ENCODE peak calls at places on chromosomes 2 and 18, in six cellular contexts. One of them, this sample, is unnamed.

GRCh38 chr2:240991378-240992263 is 6.8 kb upstream of the SNED1 start:
- DNase-seq in activated CD4-positive, alpha-beta T cell treated with anti-CD3 and anti-CD28 coated beads, Interleukin-2, amount 50 U/mL, for 24 hours: no peak
- DNase-seq in activated T-cell treated with anti-CD3 and anti-CD28 coated beads for 4 hours: no peak
- DNase-seq in Peyer's patch: peak; percentile 71
- DNase-seq in Panc1: peak; percentile 52
- DNase-seq in T-helper 1 cell: no peak
- DNase-seq in this sample: no peak

GRCh38 chr18:13236411-13236810 is 17.9 kb downstream of the LDLRAD4 start:
- DNase-seq in activated CD4-positive, alpha-beta T cell treated with anti-CD3 and anti-CD28 coated beads, Interleukin-2, amount 50 U/mL, for 24 hours: no peak
- DNase-seq in activated T-cell treated with anti-CD3 and anti-CD28 coated beads for 4 hours: no peak
- DNase-seq in Peyer's patch: no peak
- DNase-seq in Panc1: no peak
- DNase-seq in T-helper 1 cell: no peak
- DNase-seq in this sample: no peak

GRCh38 chr2:178829981-178830380 is 22.8 kb upstream of the TTN start:
- DNase-seq in activated CD4-positive, alpha-beta T cell treated with anti-CD3 and anti-CD28 coated beads, Interleukin-2, amount 50 U/mL, for 24 hours: no peak
- DNase-seq in activated T-cell treated with anti-CD3 and anti-CD28 coated beads for 4 hours: no peak
- DNase-seq in Peyer's patch: no peak
- DNase-seq in Panc1: no peak
- DNase-seq in T-helper 1 cell: no peak
- DNase-seq in this sample: no peak

GRCh38 chr2:133475610-133476009 is 92.7 kb downstream of the NCKAP5 start:
- DNase-seq in activated CD4-positive, alpha-beta T cell treated with anti-CD3 and anti-CD28 coated beads, Interleukin-2, amount 50 U/mL, for 24 hours: no peak
- DNase-seq in activated T-cell treated with anti-CD3 and anti-CD28 coated beads for 4 hours: no peak
- DNase-seq in Peyer's patch: no peak
- DNase-seq in Panc1: no peak
- DNase-seq in T-helper 1 cell: no peak
- DNase-seq in this sample: no peak

GRCh38 chr2:172807011-172807410 is 71.4 kb downstream of the RAPGEF4 start:
- DNase-seq in activated CD4-positive, alpha-beta T cell treated with anti-CD3 and anti-CD28 coated beads, Interleukin-2, amount 50 U/mL, for 24 hours: no peak
- DNase-seq in activated T-cell treated with anti-CD3 and anti-CD28 coated beads for 4 hours: no peak
- DNase-seq in Peyer's patch: no peak
- DNase-seq in Panc1: no peak
- DNase-seq in T-helper 1 cell: no peak
- DNase-seq in this sample: no peak

GRCh38 chr2:204260162-204260877 is 285.0 kb upstream of the PARD3B start:
- DNase-seq in activated CD4-positive, alpha-beta T cell treated with anti-CD3 and anti-CD28 coated beads, Interleukin-2, amount 50 U/mL, for 24 hours: no peak
- DNase-seq in activated T-cell treated with anti-CD3 and anti-CD28 coated beads for 4 hours: peak; percentile 2
- DNase-seq in Peyer's patch: no peak
- DNase-seq in Panc1: peak; percentile 8
- DNase-seq in T-helper 1 cell: peak; percentile 13
- DNase-seq in this sample: no peak

GRCh38 chr2:205323929-205324328 is 358.4 kb upstream of the NRP2 start:
- DNase-seq in activated CD4-positive, alpha-beta T cell treated with anti-CD3 and anti-CD28 coated beads, Interleukin-2, amount 50 U/mL, for 24 hours: no peak
- DNase-seq in activated T-cell treated with anti-CD3 and anti-CD28 coated beads for 4 hours: no peak
- DNase-seq in Peyer's patch: no peak
- DNase-seq in Panc1: no peak
- DNase-seq in T-helper 1 cell: no peak
- DNase-seq in this sample: no peak

GRCh38 chr2:219662566-219662965 is 35.1 kb downstream of the SLC4A3 start:
- DNase-seq in activated CD4-positive, alpha-beta T cell treated with anti-CD3 and anti-CD28 coated beads, Interleukin-2, amount 50 U/mL, for 24 hours: no peak
- DNase-seq in activated T-cell treated with anti-CD3 and anti-CD28 coated beads for 4 hours: no peak
- DNase-seq in Peyer's patch: no peak
- DNase-seq in Panc1: no peak
- DNase-seq in T-helper 1 cell: no peak
- DNase-seq in this sample: no peak

GRCh38 chr2:28981016-28981441 is at the start of gene TOGARAM2:
- DNase-seq in activated CD4-positive, alpha-beta T cell treated with anti-CD3 and anti-CD28 coated beads, Interleukin-2, amount 50 U/mL, for 24 hours: no peak
- DNase-seq in activated T-cell treated with anti-CD3 and anti-CD28 coated beads for 4 hours: no peak
- DNase-seq in Peyer's patch: no peak
- DNase-seq in Panc1: no peak
- DNase-seq in T-helper 1 cell: no peak
- DNase-seq in this sample: no peak

GRCh38 chr18:58223717-58224424 is 179.8 kb downstream of the NEDD4L start:
- DNase-seq in activated CD4-positive, alpha-beta T cell treated with anti-CD3 and anti-CD28 coated beads, Interleukin-2, amount 50 U/mL, for 24 hours: no peak
- DNase-seq in activated T-cell treated with anti-CD3 and anti-CD28 coated beads for 4 hours: no peak
- DNase-seq in Peyer's patch: peak; percentile 72
- DNase-seq in Panc1: peak; percentile 83
- DNase-seq in T-helper 1 cell: no peak
- DNase-seq in this sample: no peak

GRCh38 chr2:204176306-204176705 is 239.7 kb downstream of the ICOS start:
- DNase-seq in activated CD4-positive, alpha-beta T cell treated with anti-CD3 and anti-CD28 coated beads, Interleukin-2, amount 50 U/mL, for 24 hours: no peak
- DNase-seq in activated T-cell treated with anti-CD3 and anti-CD28 coated beads for 4 hours: no peak
- DNase-seq in Peyer's patch: no peak
- DNase-seq in Panc1: no peak
- DNase-seq in T-helper 1 cell: no peak
- DNase-seq in this sample: no peak

GRCh38 chr2:172101707-172102158 is 967 bp downstream of the DLX2 start:
- DNase-seq in activated CD4-positive, alpha-beta T cell treated with anti-CD3 and anti-CD28 coated beads, Interleukin-2, amount 50 U/mL, for 24 hours: no peak
- DNase-seq in activated T-cell treated with anti-CD3 and anti-CD28 coated beads for 4 hours: no peak
- DNase-seq in Peyer's patch: peak; percentile 56
- DNase-seq in Panc1: no peak
- DNase-seq in T-helper 1 cell: no peak
- DNase-seq in this sample: no peak

GRCh38 chr2:186546842-186547241 is 43.0 kb upstream of the ITGAV start:
- DNase-seq in activated CD4-positive, alpha-beta T cell treated with anti-CD3 and anti-CD28 coated beads, Interleukin-2, amount 50 U/mL, for 24 hours: no peak
- DNase-seq in activated T-cell treated with anti-CD3 and anti-CD28 coated beads for 4 hours: no peak
- DNase-seq in Peyer's patch: no peak
- DNase-seq in Panc1: no peak
- DNase-seq in T-helper 1 cell: no peak
- DNase-seq in this sample: no peak

GRCh38 chr2:36060133-36060532 is 295.4 kb upstream of the CRIM1 start:
- DNase-seq in activated CD4-positive, alpha-beta T cell treated with anti-CD3 and anti-CD28 coated beads, Interleukin-2, amount 50 U/mL, for 24 hours: no peak
- DNase-seq in activated T-cell treated with anti-CD3 and anti-CD28 coated beads for 4 hours: no peak
- DNase-seq in Peyer's patch: no peak
- DNase-seq in Panc1: no peak
- DNase-seq in T-helper 1 cell: no peak
- DNase-seq in this sample: no peak

GRCh38 chr2:157592983-157593382 is 35.7 kb downstream of the ACVR1C start:
- DNase-seq in activated CD4-positive, alpha-beta T cell treated with anti-CD3 and anti-CD28 coated beads, Interleukin-2, amount 50 U/mL, for 24 hours: no peak
- DNase-seq in activated T-cell treated with anti-CD3 and anti-CD28 coated beads for 4 hours: no peak
- DNase-seq in Peyer's patch: no peak
- DNase-seq in Panc1: no peak
- DNase-seq in T-helper 1 cell: no peak
- DNase-seq in this sample: no peak

GRCh38 chr2:120851116-120851773 is 115.6 kb downstream of the GLI2 start:
- DNase-seq in activated CD4-positive, alpha-beta T cell treated with anti-CD3 and anti-CD28 coated beads, Interleukin-2, amount 50 U/mL, for 24 hours: no peak
- DNase-seq in activated T-cell treated with anti-CD3 and anti-CD28 coated beads for 4 hours: no peak
- DNase-seq in Peyer's patch: peak; percentile 21
- DNase-seq in Panc1: no peak
- DNase-seq in T-helper 1 cell: no peak
- DNase-seq in this sample: no peak

GRCh38 chr2:86541282-86541681 is 22.0 kb downstream of the CHMP3 start:
- DNase-seq in activated CD4-positive, alpha-beta T cell treated with anti-CD3 and anti-CD28 coated beads, Interleukin-2, amount 50 U/mL, for 24 hours: no peak
- DNase-seq in activated T-cell treated with anti-CD3 and anti-CD28 coated beads for 4 hours: no peak
- DNase-seq in Peyer's patch: no peak
- DNase-seq in Panc1: no peak
- DNase-seq in T-helper 1 cell: no peak
- DNase-seq in this sample: no peak

GRCh38 chr2:69013123-69013836 is at the start of gene ANTXR1:
- DNase-seq in activated CD4-positive, alpha-beta T cell treated with anti-CD3 and anti-CD28 coated beads, Interleukin-2, amount 50 U/mL, for 24 hours: no peak
- DNase-seq in activated T-cell treated with anti-CD3 and anti-CD28 coated beads for 4 hours: no peak
- DNase-seq in Peyer's patch: peak; percentile 57
- DNase-seq in Panc1: no peak
- DNase-seq in T-helper 1 cell: no peak
- DNase-seq in this sample: no peak

GRCh38 chr2:99507964-99508818 is 18.4 kb upstream of the REV1 start:
- DNase-seq in activated CD4-positive, alpha-beta T cell treated with anti-CD3 and anti-CD28 coated beads, Interleukin-2, amount 50 U/mL, for 24 hours: no peak
- DNase-seq in activated T-cell treated with anti-CD3 and anti-CD28 coated beads for 4 hours: no peak
- DNase-seq in Peyer's patch: no peak
- DNase-seq in Panc1: no peak
- DNase-seq in T-helper 1 cell: no peak
- DNase-seq in this sample: no peak

GRCh38 chr2:163462993-163463392 is 272.8 kb downstream of the FIGN start:
- DNase-seq in activated CD4-positive, alpha-beta T cell treated with anti-CD3 and anti-CD28 coated beads, Interleukin-2, amount 50 U/mL, for 24 hours: no peak
- DNase-seq in activated T-cell treated with anti-CD3 and anti-CD28 coated beads for 4 hours: no peak
- DNase-seq in Peyer's patch: no peak
- DNase-seq in Panc1: no peak
- DNase-seq in T-helper 1 cell: no peak
- DNase-seq in this sample: no peak

GRCh38 chr2:75153221-75153620 is 46.1 kb downstream of the TACR1 start:
- DNase-seq in activated CD4-positive, alpha-beta T cell treated with anti-CD3 and anti-CD28 coated beads, Interleukin-2, amount 50 U/mL, for 24 hours: no peak
- DNase-seq in activated T-cell treated with anti-CD3 and anti-CD28 coated beads for 4 hours: no peak
- DNase-seq in Peyer's patch: no peak
- DNase-seq in Panc1: no peak
- DNase-seq in T-helper 1 cell: no peak
- DNase-seq in this sample: no peak

GRCh38 chr18:71485578-71485977 is 1058.6 kb downstream of the CBLN2 start:
- DNase-seq in activated CD4-positive, alpha-beta T cell treated with anti-CD3 and anti-CD28 coated beads, Interleukin-2, amount 50 U/mL, for 24 hours: no peak
- DNase-seq in activated T-cell treated with anti-CD3 and anti-CD28 coated beads for 4 hours: no peak
- DNase-seq in Peyer's patch: no peak
- DNase-seq in Panc1: no peak
- DNase-seq in T-helper 1 cell: no peak
- DNase-seq in this sample: no peak

GRCh38 chr18:45521777-45522176 is 93.5 kb upstream of the SLC14A2 start:
- DNase-seq in activated CD4-positive, alpha-beta T cell treated with anti-CD3 and anti-CD28 coated beads, Interleukin-2, amount 50 U/mL, for 24 hours: no peak
- DNase-seq in activated T-cell treated with anti-CD3 and anti-CD28 coated beads for 4 hours: no peak
- DNase-seq in Peyer's patch: no peak
- DNase-seq in Panc1: no peak
- DNase-seq in T-helper 1 cell: no peak
- DNase-seq in this sample: no peak

GRCh38 chr2:165238295-165238694 is 919 bp upstream of the SCN2A start:
- DNase-seq in activated CD4-positive, alpha-beta T cell treated with anti-CD3 and anti-CD28 coated beads, Interleukin-2, amount 50 U/mL, for 24 hours: no peak
- DNase-seq in activated T-cell treated with anti-CD3 and anti-CD28 coated beads for 4 hours: no peak
- DNase-seq in Peyer's patch: no peak
- DNase-seq in Panc1: no peak
- DNase-seq in T-helper 1 cell: no peak
- DNase-seq in this sample: no peak

GRCh38 chr2:235746257-235746934 is 252.6 kb downstream of the AGAP1 start:
- DNase-seq in activated CD4-positive, alpha-beta T cell treated with anti-CD3 and anti-CD28 coated beads, Interleukin-2, amount 50 U/mL, for 24 hours: no peak
- DNase-seq in activated T-cell treated with anti-CD3 and anti-CD28 coated beads for 4 hours: peak; percentile 30
- DNase-seq in Peyer's patch: no peak
- DNase-seq in Panc1: peak; percentile 50
- DNase-seq in T-helper 1 cell: peak; percentile 28
- DNase-seq in this sample: no peak

GRCh38 chr18:11148655-11149440 is 521 bp downstream of the PIEZO2 start:
- DNase-seq in activated CD4-positive, alpha-beta T cell treated with anti-CD3 and anti-CD28 coated beads, Interleukin-2, amount 50 U/mL, for 24 hours: no peak
- DNase-seq in activated T-cell treated with anti-CD3 and anti-CD28 coated beads for 4 hours: no peak
- DNase-seq in Peyer's patch: no peak
- DNase-seq in Panc1: no peak
- DNase-seq in T-helper 1 cell: no peak
- DNase-seq in this sample: no peak

GRCh38 chr2:37809525-37809924 is 115.6 kb upstream of the RMDN2 start:
- DNase-seq in activated CD4-positive, alpha-beta T cell treated with anti-CD3 and anti-CD28 coated beads, Interleukin-2, amount 50 U/mL, for 24 hours: no peak
- DNase-seq in activated T-cell treated with anti-CD3 and anti-CD28 coated beads for 4 hours: no peak
- DNase-seq in Peyer's patch: no peak
- DNase-seq in Panc1: no peak
- DNase-seq in T-helper 1 cell: no peak
- DNase-seq in this sample: no peak

GRCh38 chr2:101152195-101153076 is 1.3 kb upstream of the TBC1D8 start:
- DNase-seq in activated CD4-positive, alpha-beta T cell treated with anti-CD3 and anti-CD28 coated beads, Interleukin-2, amount 50 U/mL, for 24 hours: no peak
- DNase-seq in activated T-cell treated with anti-CD3 and anti-CD28 coated beads for 4 hours: no peak
- DNase-seq in Peyer's patch: peak; percentile 66
- DNase-seq in Panc1: peak; percentile 77
- DNase-seq in T-helper 1 cell: no peak
- DNase-seq in this sample: no peak

GRCh38 chr2:45626387-45627010 is 15.4 kb upstream of the SRBD1 start:
- DNase-seq in activated CD4-positive, alpha-beta T cell treated with anti-CD3 and anti-CD28 coated beads, Interleukin-2, amount 50 U/mL, for 24 hours: no peak
- DNase-seq in activated T-cell treated with anti-CD3 and anti-CD28 coated beads for 4 hours: no peak
- DNase-seq in Peyer's patch: no peak
- DNase-seq in Panc1: no peak
- DNase-seq in T-helper 1 cell: no peak
- DNase-seq in this sample: no peak

GRCh38 chr18:79884963-79885728 is 66.3 kb downstream of the SLC66A2 start:
- DNase-seq in activated CD4-positive, alpha-beta T cell treated with anti-CD3 and anti-CD28 coated beads, Interleukin-2, amount 50 U/mL, for 24 hours: no peak
- DNase-seq in activated T-cell treated with anti-CD3 and anti-CD28 coated beads for 4 hours: no peak
- DNase-seq in Peyer's patch: no peak
- DNase-seq in Panc1: no peak
- DNase-seq in T-helper 1 cell: no peak
- DNase-seq in this sample: no peak

GRCh38 chr2:43427032-43427424 is 168.8 kb downstream of the THADA start:
- DNase-seq in activated CD4-positive, alpha-beta T cell treated with anti-CD3 and anti-CD28 coated beads, Interleukin-2, amount 50 U/mL, for 24 hours: no peak
- DNase-seq in activated T-cell treated with anti-CD3 and anti-CD28 coated beads for 4 hours: no peak
- DNase-seq in Peyer's patch: no peak
- DNase-seq in Panc1: no peak
- DNase-seq in T-helper 1 cell: no peak
- DNase-seq in this sample: no peak

GRCh38 chr2:25347205-25347815 is 5.6 kb upstream of the DNMT3A start:
- DNase-seq in activated CD4-positive, alpha-beta T cell treated with anti-CD3 and anti-CD28 coated beads, Interleukin-2, amount 50 U/mL, for 24 hours: no peak
- DNase-seq in activated T-cell treated with anti-CD3 and anti-CD28 coated beads for 4 hours: no peak
- DNase-seq in Peyer's patch: no peak
- DNase-seq in Panc1: no peak
- DNase-seq in T-helper 1 cell: no peak
- DNase-seq in this sample: no peak

GRCh38 chr2:174752403-174753037 is 11.8 kb downstream of the CHRNA1 start:
- DNase-seq in activated CD4-positive, alpha-beta T cell treated with anti-CD3 and anti-CD28 coated beads, Interleukin-2, amount 50 U/mL, for 24 hours: no peak
- DNase-seq in activated T-cell treated with anti-CD3 and anti-CD28 coated beads for 4 hours: no peak
- DNase-seq in Peyer's patch: no peak
- DNase-seq in Panc1: no peak
- DNase-seq in T-helper 1 cell: no peak
- DNase-seq in this sample: no peak

GRCh38 chr2:177545981-177546600 is 153.5 kb downstream of the AGPS start:
- DNase-seq in activated CD4-positive, alpha-beta T cell treated with anti-CD3 and anti-CD28 coated beads, Interleukin-2, amount 50 U/mL, for 24 hours: no peak
- DNase-seq in activated T-cell treated with anti-CD3 and anti-CD28 coated beads for 4 hours: no peak
- DNase-seq in Peyer's patch: no peak
- DNase-seq in Panc1: no peak
- DNase-seq in T-helper 1 cell: no peak
- DNase-seq in this sample: no peak

GRCh38 chr18:33606621-33607020 is 28.6 kb downstream of the ASXL3 start:
- DNase-seq in activated CD4-positive, alpha-beta T cell treated with anti-CD3 and anti-CD28 coated beads, Interleukin-2, amount 50 U/mL, for 24 hours: no peak
- DNase-seq in activated T-cell treated with anti-CD3 and anti-CD28 coated beads for 4 hours: no peak
- DNase-seq in Peyer's patch: no peak
- DNase-seq in Panc1: no peak
- DNase-seq in T-helper 1 cell: no peak
- DNase-seq in this sample: no peak

GRCh38 chr2:205461169-205461568 is 221.1 kb upstream of the NRP2 start:
- DNase-seq in activated CD4-positive, alpha-beta T cell treated with anti-CD3 and anti-CD28 coated beads, Interleukin-2, amount 50 U/mL, for 24 hours: no peak
- DNase-seq in activated T-cell treated with anti-CD3 and anti-CD28 coated beads for 4 hours: no peak
- DNase-seq in Peyer's patch: no peak
- DNase-seq in Panc1: no peak
- DNase-seq in T-helper 1 cell: no peak
- DNase-seq in this sample: no peak

GRCh38 chr2:150681120-150681796 is 193.8 kb upstream of the RND3 start:
- DNase-seq in activated CD4-positive, alpha-beta T cell treated with anti-CD3 and anti-CD28 coated beads, Interleukin-2, amount 50 U/mL, for 24 hours: no peak
- DNase-seq in activated T-cell treated with anti-CD3 and anti-CD28 coated beads for 4 hours: no peak
- DNase-seq in Peyer's patch: no peak
- DNase-seq in Panc1: peak; percentile 10
- DNase-seq in T-helper 1 cell: no peak
- DNase-seq in this sample: no peak